ENCODE peak calls at places on chromosomes 7 and 10, in four cellular contexts. E is BJ, M is GM23248, Q is activated gamma-delta T cell treated with Interleukin-2 at 50 U/mL for 16 hours. F is an unnamed sample.

GRCh38 chr7:117384693-117385092 is 42.6 kb downstream of the ASZ1 start:
- DNase-seq in E (no peak), M (no peak), Q (no peak), F (no peak)

GRCh38 chr7:38831262-38831661 is 77.7 kb downstream of the VPS41 start:
- DNase-seq in E (no peak), M (peak), Q (no peak), F (no peak)

GRCh38 chr7:82210422-82211184 is 233.0 kb downstream of the CACNA2D1 start:
- DNase-seq in E (no peak), M (peak), Q (no peak), F (no peak)

GRCh38 chr10:103553743-103554487 is 60.4 kb downstream of the NEURL1 start:
- DNase-seq in E (no peak), M (peak), Q (no peak), F (peak)

GRCh38 chr10:13740416-13740815 is 153.7 kb downstream of the PRPF18 start:
- DNase-seq in E (no peak), M (no peak), Q (no peak), F (no peak)

GRCh38 chr10:62437696-62438095 is 63.5 kb downstream of the ZNF365 start:
- DNase-seq in E (peak), M (peak), Q (no peak), F (no peak)

GRCh38 chr10:88232029-88232895 is 350.9 kb downstream of the RNLS start:
- DNase-seq in E (no peak), M (peak), Q (no peak), F (no peak)

GRCh38 chr10:80465839-80466590 is 11.9 kb downstream of the TSPAN14 start:
- DNase-seq in E (no peak), M (no peak), Q (peak), F (no peak)

GRCh38 chr7:47601119-47601880 is 19.4 kb upstream of the TNS3 start:
- DNase-seq in E (no peak), M (peak), Q (no peak), F (no peak)

GRCh38 chr7:141441837-141442627 is 109.2 kb upstream of the AGK start:
- DNase-seq in E (no peak), M (no peak), Q (no peak), F (no peak)

GRCh38 chr10:18216482-18216881 is 76.3 kb downstream of the CACNB2 start:
- DNase-seq in E (no peak), M (peak), Q (no peak), F (no peak)